ENCODE peak calls at places on chromosomes 2 and 18, in eight cellular contexts. S is foreskin fibroblast, Y is GM23338, D is endodermal cell, M is fibroblast of lung, O is GM12864, G is esophagus squamous epithelium, A is BJ. L is an unnamed sample.

GRCh38 chr18:24497052-24497754 is 36.8 kb downstream of the HRH4 start:
- DNase-seq in O (no peak), Y (no peak), G (no peak), D (no peak), A (peak), S (peak), M (peak), L (no peak)

GRCh38 chr2:46026431-46026830 is 270.8 kb upstream of the EPAS1 start:
- DNase-seq in O (no peak), M (no peak), D (no peak), G (no peak), S (no peak), Y (no peak), A (no peak), L (no peak)

GRCh38 chr2:9709539-9710285 is 78.9 kb upstream of the YWHAQ start:
- DNase-seq in A (no peak), D (no peak), M (no peak), O (no peak), Y (peak), S (no peak), G (no peak), L (no peak)

GRCh38 chr2:72745679-72746368 is 80.0 kb downstream of the EXOC6B start:
- DNase-seq in S (peak), G (no peak), M (peak), O (peak), Y (peak), A (peak), D (no peak), L (peak)

GRCh38 chr2:195414479-195414878 is 242.5 kb upstream of the SLC39A10 start:
- DNase-seq in Y (no peak), O (no peak), A (no peak), D (no peak), G (no peak), S (no peak), M (no peak), L (no peak)

GRCh38 chr2:170361359-170361936 is 183.5 kb downstream of the MYO3B start:
- DNase-seq in O (peak), D (peak), M (peak), S (peak), A (no peak), G (no peak), Y (peak), L (peak)

GRCh38 chr2:148812306-148812705 is 62.7 kb upstream of the KIF5C start:
- DNase-seq in M (peak), A (no peak), G (no peak), D (no peak), O (no peak), S (peak), Y (no peak), L (no peak)

GRCh38 chr18:59079264-59079972 is 60.3 kb upstream of the SEC11C start:
- DNase-seq in S (no peak), A (no peak), Y (no peak), M (no peak), O (no peak), G (no peak), D (no peak), L (no peak)

GRCh38 chr18:58438161-58438983 is 190.5 kb downstream of the ALPK2 start:
- DNase-seq in O (no peak), M (peak), A (no peak), Y (no peak), D (no peak), S (no peak), G (no peak), L (no peak)

GRCh38 chr2:200129756-200130462 is 174.5 kb downstream of the MAIP1 start:
- DNase-seq in A (no peak), G (no peak), D (no peak), O (no peak), S (no peak), M (no peak), Y (no peak), L (no peak)

GRCh38 chr18:24270358-24270936 is 127.2 kb downstream of the OSBPL1A start:
- DNase-seq in O (no peak), D (no peak), G (no peak), Y (no peak), S (no peak), M (peak), A (no peak), L (no peak)

DNA sequence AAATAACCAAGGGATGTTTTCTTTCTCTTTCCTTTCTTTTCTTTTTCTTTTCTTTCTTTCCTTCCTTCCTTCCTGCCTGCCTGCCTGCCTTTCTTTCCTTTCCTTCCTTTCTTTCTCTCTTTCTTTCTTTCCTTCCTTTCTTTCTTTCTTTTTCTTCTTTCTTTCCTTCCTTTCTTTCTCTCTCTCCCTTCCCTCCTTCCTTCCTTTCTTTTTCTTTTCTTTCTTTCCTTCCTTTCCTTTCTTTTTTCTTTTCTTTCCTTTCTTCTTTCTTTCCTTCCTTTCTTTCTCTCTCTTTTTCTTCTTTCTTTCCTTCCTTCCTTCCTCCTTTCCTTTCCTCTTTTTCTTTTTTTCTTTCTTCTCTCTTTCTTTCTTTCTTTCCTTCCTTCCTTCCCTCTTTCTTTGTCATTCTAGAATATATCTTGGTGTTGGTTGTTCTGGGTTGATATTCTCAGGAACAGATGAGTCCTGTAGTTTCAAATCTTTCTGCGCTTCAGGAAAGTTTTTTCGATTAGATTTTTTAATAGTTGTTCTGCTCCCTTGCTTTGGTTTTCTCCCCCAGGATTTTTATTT is 101.5 kb upstream of the FBXO11 start:
- DNase-seq in D (no peak), Y (no peak), G (no peak), S (no peak), A (no peak), M (no peak), O (no peak), L (no peak)
- TF ChIP-seq CTCF in D (no peak), Y (no peak), G (no peak), S (no peak), A (no peak), M (no peak), O (no peak), L (no peak)

DNA sequence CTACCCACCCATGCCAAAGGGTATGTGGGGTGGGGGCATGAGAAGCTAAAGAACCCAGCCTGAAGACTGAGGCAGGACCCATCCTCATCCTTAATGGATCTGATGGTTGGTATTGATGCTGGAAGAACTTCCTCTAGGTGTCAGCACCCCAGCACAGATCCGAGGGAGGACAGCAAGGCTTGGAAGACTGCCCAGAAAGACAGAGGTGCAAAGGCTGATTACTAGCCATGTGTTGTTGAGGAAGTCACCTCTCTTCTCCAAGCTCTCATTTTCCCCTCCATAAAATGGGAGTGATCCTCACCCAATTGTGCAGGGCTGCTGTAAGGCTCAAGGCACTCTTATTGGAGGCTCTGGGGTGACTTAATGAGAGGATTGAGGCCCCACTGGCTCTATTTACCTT is 256.5 kb downstream of the CELF4 start:
- DNase-seq in S (no peak), M (no peak), Y (no peak), O (no peak), A (no peak), G (no peak), D (no peak), L (no peak)
- TF ChIP-seq CTCF in S (no peak), M (no peak), Y (peak), O (no peak), A (no peak), G (no peak), D (peak), L (no peak)

GRCh38 chr18:23072079-23072478 is 63.2 kb upstream of the CABLES1 start:
- DNase-seq in Y (no peak), G (no peak), M (no peak), S (no peak), O (no peak), A (no peak), D (no peak), L (no peak)

GRCh38 chr18:23073996-23074606 is 61.2 kb upstream of the CABLES1 start:
- DNase-seq in Y (no peak), A (no peak), M (no peak), D (no peak), S (no peak), O (no peak), G (no peak), L (no peak)

DNA sequence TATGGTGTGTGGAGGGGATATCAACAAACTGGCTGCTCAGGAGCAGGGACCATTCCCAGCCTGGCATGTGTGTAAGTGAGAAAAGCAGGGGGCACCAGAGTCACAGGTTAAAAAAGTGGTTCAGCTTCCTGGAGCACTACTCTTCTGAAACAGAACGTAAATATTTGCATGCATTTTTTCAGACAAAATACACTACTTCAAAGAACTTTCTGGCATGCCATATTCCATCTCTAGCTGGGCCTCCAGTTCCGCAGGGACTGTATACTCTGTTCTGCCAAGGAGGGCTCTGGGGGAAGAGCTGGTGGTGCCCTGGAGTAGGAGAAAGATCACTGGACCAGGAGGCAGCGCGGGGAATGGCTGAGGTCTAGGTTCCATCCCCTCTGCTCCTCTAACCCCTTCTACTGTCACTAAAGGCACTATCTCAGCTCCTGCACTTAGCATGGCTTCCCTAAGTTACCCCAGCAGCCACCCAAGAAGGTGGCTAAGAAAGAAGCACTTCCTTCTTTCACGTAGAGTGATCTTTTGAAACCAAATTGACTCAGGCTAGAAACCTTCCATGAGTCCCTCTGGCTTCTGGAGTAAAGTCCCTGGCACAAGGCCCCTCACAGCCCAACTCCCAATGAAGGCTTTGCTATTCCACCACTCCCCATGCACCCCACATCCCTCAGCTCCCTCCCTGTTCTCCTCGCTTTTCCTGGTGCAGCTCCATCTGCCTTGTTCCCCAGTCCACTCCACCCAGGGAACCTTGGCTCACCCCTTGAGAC is 57.6 kb upstream of the CABLES1 start:
- DNase-seq in A (no peak), G (no peak), M (no peak), O (no peak), D (peak), S (no peak), Y (peak), L (no peak)
- TF ChIP-seq CTCF in A (no peak), G (peak), M (no peak), O (peak), D (peak), S (no peak), Y (peak), L (no peak)

GRCh38 chr18:30578707-30579106 is 463.8 kb downstream of the DSC3 start:
- DNase-seq in Y (no peak), G (no peak), D (no peak), S (no peak), O (no peak), M (no peak), A (no peak), L (no peak)
- TF ChIP-seq CTCF in Y (no peak), G (no peak), D (no peak), S (no peak), O (no peak), M (no peak), A (no peak), L (no peak)

DNA sequence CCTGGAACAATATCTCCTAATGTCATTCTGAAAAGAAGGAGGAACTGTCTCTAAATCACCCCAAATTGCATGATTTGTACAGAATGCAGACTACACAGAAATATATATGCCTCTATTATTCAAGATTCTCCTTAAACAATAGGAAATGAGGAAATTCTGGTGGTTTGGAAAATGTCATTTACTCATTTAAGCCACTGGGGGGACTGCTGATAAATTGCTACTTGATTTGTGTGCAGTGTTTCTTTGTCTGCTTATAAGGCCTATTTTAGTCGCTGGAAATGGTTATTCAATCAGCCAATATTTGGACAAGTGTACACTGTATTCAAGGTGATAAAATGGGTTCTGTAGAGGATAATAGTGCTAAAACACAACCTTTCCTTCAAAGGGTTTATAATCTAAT is 801.9 kb upstream of the CELF4 start:
- DNase-seq in A (no peak), O (no peak), Y (peak), M (no peak), D (no peak), G (no peak), S (no peak), L (no peak)
- TF ChIP-seq CTCF in A (no peak), O (no peak), Y (peak), M (no peak), D (peak), G (no peak), S (no peak), L (no peak)

GRCh38 chr18:55967019-55967418 is 379.0 kb upstream of the TCF4 start:
- DNase-seq in Y (no peak), G (no peak), O (no peak), S (no peak), M (no peak), D (no peak), A (no peak), L (no peak)
- TF ChIP-seq CTCF in Y (no peak), G (no peak), O (no peak), S (no peak), M (no peak), D (no peak), A (no peak), L (no peak)

GRCh38 chr2:217944366-217944765 is 58.4 kb downstream of the TNS1 start:
- DNase-seq in S (no peak), Y (no peak), D (no peak), G (no peak), A (no peak), O (no peak), M (no peak), L (no peak)

GRCh38 chr2:217942731-217943335 is 60.0 kb downstream of the TNS1 start:
- DNase-seq in A (no peak), O (no peak), D (no peak), M (no peak), Y (no peak), S (no peak), G (no peak), L (no peak)

GRCh38 chr2:217941886-217942728 is 60.7 kb downstream of the TNS1 start:
- DNase-seq in S (no peak), O (no peak), M (no peak), A (no peak), Y (no peak), G (no peak), D (no peak), L (no peak)

GRCh38 chr2:217944923-217945322 is 57.9 kb downstream of the TNS1 start:
- DNase-seq in Y (no peak), M (no peak), S (no peak), D (no peak), O (no peak), G (no peak), A (no peak), L (no peak)

DNA sequence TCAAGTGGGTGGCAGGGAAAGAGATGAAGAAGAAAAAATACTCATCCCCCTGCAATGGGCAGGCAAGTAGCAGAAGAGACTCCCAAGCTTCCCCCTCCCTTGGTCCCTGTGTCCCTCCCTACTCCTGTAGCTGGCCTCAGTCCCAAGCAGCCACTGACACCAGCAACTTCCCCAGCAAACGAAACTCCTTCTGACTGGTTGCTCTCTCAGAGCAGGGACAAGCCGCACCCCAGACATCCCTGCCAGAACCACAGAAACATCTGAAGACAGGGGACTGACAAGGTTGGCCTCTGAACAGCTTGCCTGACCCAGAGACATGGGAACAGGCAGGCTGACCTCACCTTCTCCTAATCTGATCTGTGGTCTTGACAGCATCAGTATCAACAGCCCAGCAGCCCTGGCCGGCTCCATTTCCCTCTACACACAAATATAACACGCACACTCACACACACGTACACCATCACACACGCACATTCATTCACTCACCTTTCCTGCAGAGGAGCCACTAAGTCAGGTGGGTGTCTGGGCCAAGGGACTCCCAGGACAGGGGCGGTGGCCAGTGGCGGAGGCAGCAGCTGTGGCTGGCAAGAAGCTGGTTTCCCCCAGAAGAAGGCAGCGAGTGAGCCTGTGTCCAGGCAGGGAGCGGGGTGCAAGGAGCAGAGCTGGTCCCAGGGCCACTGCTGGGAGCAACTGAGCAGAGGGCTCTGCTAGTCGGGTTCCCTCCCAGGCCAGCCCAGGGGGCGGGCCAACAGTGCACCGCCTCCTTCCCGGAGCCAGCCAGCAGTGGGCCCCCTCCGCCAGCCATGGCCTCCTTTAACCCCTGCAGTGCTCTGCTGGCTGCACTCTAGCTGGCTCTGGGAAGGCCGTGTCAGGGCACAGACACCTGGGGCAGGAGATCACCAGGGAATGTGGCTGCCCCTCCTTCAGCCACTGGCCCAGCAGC is 59.1 kb downstream of the TNS1 start:
- DNase-seq in M (peak), G (no peak), Y (peak), O (no peak), D (peak), A (no peak), S (no peak), L (no peak)
- TF ChIP-seq CTCF in M (no peak), G (peak), Y (peak), O (no peak), D (peak), A (peak), S (peak), L (no peak)

GRCh38 chr2:36528761-36529392 is 69.1 kb downstream of the FEZ2 start:
- DNase-seq in M (no peak), G (no peak), A (no peak), S (no peak), D (no peak), Y (no peak), O (no peak), L (no peak)

GRCh38 chr2:36534275-36534799 is 63.6 kb downstream of the FEZ2 start:
- DNase-seq in A (no peak), M (no peak), O (no peak), Y (no peak), D (no peak), S (no peak), G (no peak), L (no peak)

GRCh38 chr2:36528274-36528673 is 69.7 kb downstream of the FEZ2 start:
- DNase-seq in A (no peak), O (no peak), M (no peak), D (no peak), G (no peak), S (no peak), Y (no peak), L (no peak)

GRCh38 chr2:36530178-36530982 is 67.6 kb downstream of the FEZ2 start:
- DNase-seq in G (no peak), Y (no peak), M (peak), S (peak), D (no peak), O (peak), A (no peak), L (peak)

GRCh38 chr2:36530983-36531354 is 67.0 kb downstream of the FEZ2 start:
- DNase-seq in Y (peak), M (peak), S (no peak), A (no peak), O (no peak), D (no peak), G (no peak), L (peak)
- TF ChIP-seq CTCF in Y (no peak), M (no peak), S (no peak), A (peak), O (peak), D (peak), G (no peak), L (no peak)

L was measured in GM13976.